ENCODE peak calls at places on chromosomes 12 and 14, in seven cellular contexts. One of them, this sample, is unnamed.

GRCh38 chr12:62659457-62660295 is 193.1 kb downstream of the MON2 start:
- DNase-seq in ELF-1: peak
- DNase-seq in activated naive CD8-positive, alpha-beta T cell treated with anti-CD3 and anti-CD28 coated beads, Interleukin-2, amount 50 U/mL, for 24 hours: no peak
- DNase-seq in NCI-H460: no peak
- DNase-seq in progenitor cell of endocrine pancreas: no peak
- DNase-seq in NCI-H1092 treated with DMSO at 0.1 percent for 48 hours: no peak
- DNase-seq in left lobe of liver: no peak
- DNase-seq in this sample: no peak

GRCh38 chr14:92323031-92323915 is at the start of gene SLC24A4:
- DNase-seq in ELF-1: peak
- DNase-seq in activated naive CD8-positive, alpha-beta T cell treated with anti-CD3 and anti-CD28 coated beads, Interleukin-2, amount 50 U/mL, for 24 hours: peak
- DNase-seq in NCI-H460: no peak
- DNase-seq in progenitor cell of endocrine pancreas: peak
- DNase-seq in NCI-H1092 treated with DMSO at 0.1 percent for 48 hours: no peak
- DNase-seq in left lobe of liver: no peak
- DNase-seq in this sample: no peak

GRCh38 chr14:21436567-21437062 is 19.3 kb downstream of the CHD8 start:
- DNase-seq in ELF-1: no peak
- DNase-seq in activated naive CD8-positive, alpha-beta T cell treated with anti-CD3 and anti-CD28 coated beads, Interleukin-2, amount 50 U/mL, for 24 hours: no peak
- DNase-seq in NCI-H460: no peak
- DNase-seq in progenitor cell of endocrine pancreas: no peak
- DNase-seq in NCI-H1092 treated with DMSO at 0.1 percent for 48 hours: no peak
- DNase-seq in left lobe of liver: no peak
- DNase-seq in this sample: no peak

GRCh38 chr12:82730832-82731497 is 44.3 kb downstream of the TMTC2 start:
- DNase-seq in ELF-1: no peak
- DNase-seq in activated naive CD8-positive, alpha-beta T cell treated with anti-CD3 and anti-CD28 coated beads, Interleukin-2, amount 50 U/mL, for 24 hours: no peak
- DNase-seq in NCI-H460: no peak
- DNase-seq in progenitor cell of endocrine pancreas: no peak
- DNase-seq in NCI-H1092 treated with DMSO at 0.1 percent for 48 hours: no peak
- DNase-seq in left lobe of liver: no peak
- DNase-seq in this sample: no peak

GRCh38 chr12:24561411-24561871 is 387.5 kb downstream of the BCAT1 start:
- DNase-seq in ELF-1: no peak
- DNase-seq in activated naive CD8-positive, alpha-beta T cell treated with anti-CD3 and anti-CD28 coated beads, Interleukin-2, amount 50 U/mL, for 24 hours: no peak
- DNase-seq in NCI-H460: no peak
- DNase-seq in progenitor cell of endocrine pancreas: no peak
- DNase-seq in NCI-H1092 treated with DMSO at 0.1 percent for 48 hours: no peak
- DNase-seq in left lobe of liver: peak
- DNase-seq in this sample: peak

GRCh38 chr14:81363746-81364400 is 36.3 kb downstream of the STON2 start:
- DNase-seq in ELF-1: no peak
- DNase-seq in activated naive CD8-positive, alpha-beta T cell treated with anti-CD3 and anti-CD28 coated beads, Interleukin-2, amount 50 U/mL, for 24 hours: no peak
- DNase-seq in NCI-H460: no peak
- DNase-seq in progenitor cell of endocrine pancreas: no peak
- DNase-seq in NCI-H1092 treated with DMSO at 0.1 percent for 48 hours: peak
- DNase-seq in left lobe of liver: no peak
- DNase-seq in this sample: no peak

GRCh38 chr12:8590842-8591545 is 21.7 kb downstream of the AICDA start:
- DNase-seq in ELF-1: peak
- DNase-seq in activated naive CD8-positive, alpha-beta T cell treated with anti-CD3 and anti-CD28 coated beads, Interleukin-2, amount 50 U/mL, for 24 hours: peak
- DNase-seq in NCI-H460: no peak
- DNase-seq in progenitor cell of endocrine pancreas: no peak
- DNase-seq in NCI-H1092 treated with DMSO at 0.1 percent for 48 hours: no peak
- DNase-seq in left lobe of liver: no peak
- DNase-seq in this sample: peak

GRCh38 chr12:57085999-57086950 is 2.6 kb upstream of the NAB2 start:
- DNase-seq in ELF-1: peak
- DNase-seq in activated naive CD8-positive, alpha-beta T cell treated with anti-CD3 and anti-CD28 coated beads, Interleukin-2, amount 50 U/mL, for 24 hours: peak
- DNase-seq in NCI-H460: no peak
- DNase-seq in progenitor cell of endocrine pancreas: no peak
- DNase-seq in NCI-H1092 treated with DMSO at 0.1 percent for 48 hours: peak
- DNase-seq in left lobe of liver: no peak
- DNase-seq in this sample: no peak

GRCh38 chr14:54219281-54220121 is 177.3 kb upstream of the CDKN3 start:
- DNase-seq in ELF-1: no peak
- DNase-seq in activated naive CD8-positive, alpha-beta T cell treated with anti-CD3 and anti-CD28 coated beads, Interleukin-2, amount 50 U/mL, for 24 hours: no peak
- DNase-seq in NCI-H460: no peak
- DNase-seq in progenitor cell of endocrine pancreas: no peak
- DNase-seq in NCI-H1092 treated with DMSO at 0.1 percent for 48 hours: no peak
- DNase-seq in left lobe of liver: no peak
- DNase-seq in this sample: no peak

This sample was measured in right lobe of liver.